ENCODE peak calls at places on chromosomes 11 and 22, in ten cellular contexts. M is COR-L47, Z is neural progenitor cell, P is NCI-H1092, A is iris pigment epithelial cell, Y is NCI-H2081 treated with DMSO at 0.1 percent for 48 hours, U is SJSA1, I is lower leg skin, X is caudate nucleus, K is Peyer's patch. B is an unnamed sample.

GRCh38 chr11:72630104-72630852 is 43.9 kb downstream of the PDE2A start:
- DNase-seq in M (no peak), Z (no peak), P (no peak), A (no peak), Y (no peak), U (no peak), I (no peak), X (no peak), K (no peak), B (no peak)

GRCh38 chr11:122486793-122487495 is 168.6 kb upstream of the UBASH3B start:
- DNase-seq in M (no peak), Z (peak), P (no peak), A (no peak), Y (no peak), U (no peak), I (no peak), X (no peak), K (no peak), B (peak)

GRCh38 chr22:42396621-42397331 is 35.4 kb downstream of the NFAM1 start:
- DNase-seq in M (peak), Z (no peak), P (no peak), A (no peak), Y (no peak), U (no peak), I (no peak), X (no peak), K (no peak), B (peak)

GRCh38 chr22:48568736-48569330 is 1258.8 kb downstream of the BRD1 start:
- DNase-seq in M (no peak), Z (no peak), P (no peak), A (no peak), Y (no peak), U (no peak), I (no peak), X (no peak), K (no peak), B (no peak)

GRCh38 chr11:134360050-134360835 is 28.5 kb downstream of the GLB1L2 start:
- DNase-seq in M (peak), Z (peak), P (peak), A (peak), Y (no peak), U (peak), I (peak), X (peak), K (peak), B (peak)

GRCh38 chr11:79244175-79244804 is 196.5 kb downstream of the TENM4 start:
- DNase-seq in M (no peak), Z (no peak), P (no peak), A (peak), Y (no peak), U (no peak), I (peak), X (no peak), K (no peak), B (no peak)

GRCh38 chr11:68032997-68033707 is 2.7 kb downstream of the NDUFS8 start:
- DNase-seq in M (no peak), Z (no peak), P (no peak), A (no peak), Y (no peak), U (no peak), I (no peak), X (no peak), K (no peak), B (no peak)

GRCh38 chr11:2534131-2534956 is 89.5 kb downstream of the KCNQ1 start:
- DNase-seq in M (no peak), Z (no peak), P (no peak), A (peak), Y (no peak), U (no peak), I (peak), X (no peak), K (peak), B (peak)

GRCh38 chr11:35615911-35616900 is 2.1 kb upstream of the FJX1 start:
- DNase-seq in M (peak), Z (peak), P (peak), A (peak), Y (peak), U (no peak), I (no peak), X (no peak), K (no peak), B (peak)

GRCh38 chr11:70306586-70307033 is 36.1 kb downstream of the PPFIA1 start:
- DNase-seq in M (peak), Z (no peak), P (no peak), A (no peak), Y (no peak), U (no peak), I (no peak), X (no peak), K (no peak), B (no peak)

GRCh38 chr22:24894998-24895397 is 51.5 kb downstream of the LHFPL7 start:
- DNase-seq in M (peak), Z (no peak), P (peak), A (peak), Y (no peak), U (no peak), I (peak), X (no peak), K (peak), B (peak)

GRCh38 chr11:76179147-76179546 is 27.2 kb downstream of the WNT11 start:
- DNase-seq in M (no peak), Z (no peak), P (no peak), A (no peak), Y (no peak), U (no peak), I (no peak), X (no peak), K (no peak), B (no peak)

GRCh38 chr11:113728814-113729213 is 22.7 kb upstream of the TMPRSS5 start:
- DNase-seq in M (no peak), Z (no peak), P (no peak), A (peak), Y (no peak), U (no peak), I (no peak), X (no peak), K (no peak), B (no peak)

GRCh38 chr11:70297341-70297740 is 26.9 kb downstream of the PPFIA1 start:
- DNase-seq in M (no peak), Z (no peak), P (no peak), A (peak), Y (no peak), U (no peak), I (no peak), X (no peak), K (no peak), B (no peak)

GRCh38 chr11:133986545-133986944 is 29.8 kb upstream of the IGSF9B start:
- DNase-seq in M (peak), Z (no peak), P (peak), A (no peak), Y (peak), U (no peak), I (no peak), X (no peak), K (no peak), B (no peak)